ENCODE peak calls at places on chromosomes 1 and 21, in four cellular contexts. I is DMS153; T is activated naive CD4-positive, alpha-beta T cell treated with anti-CD3 and anti-CD28 coated beads, Interleukin-2, amount 10 ng/mL, durations not matched to agents 7 days and 5 days; Q is ACHN. C is an unnamed sample.

GRCh38 chr1:156502749-156503671 is 2.4 kb upstream of the MEF2D start:
- DNase-seq in I (peak), T (no peak), Q (peak), C (peak)

GRCh38 chr1:46667782-46668760 is at the start of gene ATPAF1:
- DNase-seq in I (peak), T (peak), Q (peak), C (peak)

GRCh38 chr1:1250828-1251284 is 4.3 kb upstream of the C1QTNF12 start:
- DNase-seq in I (peak), T (peak), Q (no peak), C (peak)

GRCh38 chr1:5810131-5810530 is 182.1 kb downstream of the NPHP4 start:
- DNase-seq in I (no peak), T (no peak), Q (no peak), C (no peak)

GRCh38 chr1:62728963-62729362 is 40.8 kb upstream of the DOCK7 start:
- DNase-seq in I (no peak), T (no peak), Q (no peak), C (peak)

GRCh38 chr1:221527886-221528634 is 213.8 kb downstream of the DUSP10 start:
- DNase-seq in I (no peak), T (no peak), Q (no peak), C (no peak)

GRCh38 chr1:15963968-15964648 is 11.8 kb downstream of the ZBTB17 start:
- DNase-seq in I (no peak), T (no peak), Q (no peak), C (no peak)

GRCh38 chr1:198024782-198025181 is 107.6 kb downstream of the LHX9 start:
- DNase-seq in I (no peak), T (no peak), Q (peak), C (peak)

GRCh38 chr1:39917825-39918224 is 16.1 kb upstream of the MYCL start:
- DNase-seq in I (no peak), T (no peak), Q (no peak), C (no peak)

GRCh38 chr1:14261395-14261794 is 337.1 kb upstream of the KAZN start:
- DNase-seq in I (no peak), T (no peak), Q (no peak), C (no peak)

GRCh38 chr21:42858957-42859890 is 20.1 kb downstream of the WDR4 start:
- DNase-seq in I (no peak), T (no peak), Q (no peak), C (no peak)

GRCh38 chr1:228011721-228012311 is 5.0 kb downstream of the WNT3A start:
- DNase-seq in I (no peak), T (peak), Q (no peak), C (no peak)

GRCh38 chr1:43861337-43861736 is 72.3 kb upstream of the ARTN start:
- DNase-seq in I (no peak), T (no peak), Q (no peak), C (no peak)

GRCh38 chr1:92543131-92544055 is 56.7 kb upstream of the GFI1 start:
- DNase-seq in I (no peak), T (no peak), Q (no peak), C (no peak)

GRCh38 chr1:110872745-110873435 is at the start of gene CD53:
- DNase-seq in I (no peak), T (peak), Q (no peak), C (no peak)

GRCh38 chr1:201633811-201634210 is 94.9 kb downstream of the NAV1 start:
- DNase-seq in I (peak), T (no peak), Q (no peak), C (no peak)

GRCh38 chr1:78617615-78618026 is 2.6 kb upstream of the IFI44L start:
- DNase-seq in I (peak), T (peak), Q (peak), C (peak)

GRCh38 chr1:36284061-36284460 is 22.1 kb upstream of the SH3D21 start:
- DNase-seq in I (no peak), T (no peak), Q (no peak), C (no peak)

GRCh38 chr21:32702702-32703101 is 25.1 kb downstream of the SYNJ1 start:
- DNase-seq in I (peak), T (no peak), Q (no peak), C (no peak)

GRCh38 chr1:21665711-21666571 is 3.2 kb downstream of the RAP1GAP start:
- DNase-seq in I (no peak), T (peak), Q (no peak), C (no peak)

GRCh38 chr1:159951551-159951950 is 2.5 kb downstream of the SLAMF9 start:
- DNase-seq in I (no peak), T (no peak), Q (no peak), C (no peak)

GRCh38 chr21:18725653-18726052 is 322.1 kb upstream of the TMPRSS15 start:
- DNase-seq in I (no peak), T (no peak), Q (peak), C (no peak)

GRCh38 chr1:245142976-245143375 is 11.8 kb upstream of the KIF26B start:
- DNase-seq in I (no peak), T (no peak), Q (no peak), C (no peak)

GRCh38 chr21:46055863-46056281 is 42.0 kb upstream of the COL6A2 start:
- DNase-seq in I (no peak), T (no peak), Q (no peak), C (no peak)